ENCODE peak calls at places on chromosomes 1 and 21, in eight cellular contexts. E, K, S, U, M, J, W and Y are unnamed samples.

GRCh38 chr1:244302889-244303609 is 148.7 kb downstream of the ADSS2 start:
- DNase-seq in K (no peak), W (peak), E (peak), M (peak), J (no peak), S (no peak), U (no peak), Y (no peak)

GRCh38 chr1:181660621-181661020 is 177.3 kb downstream of the CACNA1E start:
- DNase-seq in S (no peak), M (no peak), K (no peak), J (no peak), E (no peak), W (no peak), U (no peak), Y (no peak)

GRCh38 chr1:231310391-231310934 is 27.2 kb downstream of the EXOC8 start:
- DNase-seq in S (no peak), J (no peak), W (no peak), K (no peak), M (no peak), E (no peak), U (no peak), Y (no peak)

GRCh38 chr1:119327066-119327435 is 41.5 kb upstream of the HAO2 start:
- DNase-seq in M (peak), E (peak), S (no peak), K (no peak), U (no peak), W (no peak), J (no peak), Y (no peak)

GRCh38 chr1:66445492-66446181 is 88.3 kb upstream of the SGIP1 start:
- DNase-seq in E (peak), J (peak), S (no peak), W (no peak), M (no peak), U (no peak), K (peak), Y (peak)

GRCh38 chr21:33682992-33683627 is 40.8 kb downstream of the ITSN1 start:
- DNase-seq in J (no peak), S (no peak), E (no peak), U (no peak), M (peak), W (peak), K (no peak), Y (no peak)

GRCh38 chr1:222454782-222455181 is 93.1 kb downstream of the HHIPL2 start:
- DNase-seq in M (no peak), K (no peak), S (peak), W (no peak), E (no peak), U (no peak), J (no peak), Y (no peak)

GRCh38 chr1:92367496-92367895 is 68.6 kb downstream of the RPAP2 start:
- DNase-seq in W (no peak), E (no peak), S (no peak), J (no peak), K (no peak), M (no peak), U (no peak), Y (no peak)

GRCh38 chr1:106523448-106523847 is 533.0 kb upstream of the PRMT6 start:
- DNase-seq in K (no peak), U (no peak), S (peak), W (no peak), E (no peak), M (no peak), J (no peak), Y (no peak)

GRCh38 chr21:41611966-41612606 is 104.1 kb upstream of the TMPRSS2 start:
- DNase-seq in M (peak), W (peak), K (peak), E (no peak), U (no peak), J (no peak), S (peak), Y (no peak)

GRCh38 chr1:50266509-50266908 is 156.7 kb downstream of the DMRTA2 start:
- DNase-seq in S (no peak), M (no peak), U (no peak), K (no peak), E (no peak), J (no peak), W (peak), Y (no peak)

GRCh38 chr1:184289825-184290550 is 96.8 kb upstream of the C1orf21 start:
- DNase-seq in U (no peak), M (peak), J (no peak), K (no peak), W (no peak), S (no peak), E (no peak), Y (no peak)

GRCh38 chr1:59952065-59952464 is 25.5 kb upstream of the CYP2J2 start:
- DNase-seq in S (peak), U (no peak), J (no peak), W (no peak), M (no peak), K (no peak), E (no peak), Y (no peak)

GRCh38 chr1:116768416-116768815 is 14.2 kb downstream of the CD2 start:
- DNase-seq in W (no peak), K (no peak), M (no peak), J (no peak), E (no peak), U (no peak), S (no peak), Y (no peak)

GRCh38 chr1:28986296-28986910 is 72.0 kb downstream of the EPB41 start:
- DNase-seq in S (no peak), M (no peak), K (no peak), W (peak), E (no peak), J (no peak), U (no peak), Y (no peak)

GRCh38 chr1:198443374-198444233 is 96.9 kb downstream of the ATP6V1G3 start:
- DNase-seq in M (peak), J (no peak), K (no peak), S (no peak), U (no peak), E (no peak), W (peak), Y (no peak)

GRCh38 chr1:245735831-245736530 is 581.2 kb downstream of the KIF26B start:
- DNase-seq in M (peak), K (no peak), W (peak), U (no peak), J (no peak), S (no peak), E (no peak), Y (no peak)

GRCh38 chr1:29550119-29550841 is 314.0 kb downstream of the PTPRU start:
- DNase-seq in M (peak), S (no peak), E (no peak), W (no peak), J (no peak), K (no peak), U (no peak), Y (no peak)

GRCh38 chr1:187847531-187847930 is 1018.8 kb downstream of the PLA2G4A start:
- DNase-seq in M (no peak), J (no peak), K (no peak), W (no peak), S (no peak), U (no peak), E (no peak), Y (no peak)

GRCh38 chr1:86231076-86231475 is 74.5 kb upstream of the COL24A1 start:
- DNase-seq in M (no peak), K (no peak), S (no peak), J (no peak), U (no peak), W (no peak), E (no peak), Y (no peak)

GRCh38 chr1:178311164-178311563 is 185.6 kb downstream of the CLEC20A start:
- DNase-seq in K (no peak), S (no peak), U (no peak), W (peak), M (peak), E (no peak), J (no peak), Y (no peak)

GRCh38 chr21:44370771-44371410 is 17.5 kb downstream of the TRPM2 start:
- DNase-seq in S (no peak), K (no peak), J (no peak), E (no peak), M (no peak), W (no peak), U (no peak), Y (no peak)

GRCh38 chr1:163275222-163275621 is 46.5 kb upstream of the NUF2 start:
- DNase-seq in M (peak), K (no peak), W (peak), S (no peak), J (no peak), E (no peak), U (no peak), Y (no peak)

GRCh38 chr1:216815239-216815955 is 92.2 kb upstream of the ESRRG start:
- DNase-seq in U (no peak), K (no peak), E (no peak), M (no peak), J (no peak), S (peak), W (peak), Y (no peak)

GRCh38 chr21:41678016-41678935 is 88.6 kb downstream of the RIPK4 start:
- DNase-seq in U (no peak), J (no peak), S (peak), W (no peak), K (no peak), E (peak), M (peak), Y (no peak)

GRCh38 chr1:15189692-15190321 is 36.3 kb downstream of the TMEM51 start:
- DNase-seq in K (no peak), S (no peak), U (no peak), E (no peak), W (no peak), J (no peak), M (no peak), Y (no peak)

GRCh38 chr1:59007429-59007819 is 223.6 kb upstream of the JUN start:
- DNase-seq in K (no peak), M (no peak), W (no peak), E (no peak), J (no peak), U (no peak), S (no peak), Y (no peak)

GRCh38 chr1:117171900-117172501 is 38.7 kb downstream of the VTCN1 start:
- DNase-seq in K (no peak), M (peak), W (peak), S (no peak), E (peak), J (no peak), U (no peak), Y (no peak)

GRCh38 chr1:27618341-27619067 is 14.6 kb upstream of the AHDC1 start:
- DNase-seq in E (no peak), K (peak), M (no peak), U (no peak), J (peak), S (no peak), W (no peak), Y (peak)

GRCh38 chr1:2385606-2386280 is 5.6 kb downstream of the MORN1 start:
- DNase-seq in W (no peak), U (no peak), K (no peak), E (no peak), S (no peak), M (no peak), J (no peak), Y (no peak)

GRCh38 chr1:3068400-3069361 is at the start of gene PRDM16:
- DNase-seq in U (no peak), J (no peak), W (peak), K (peak), M (peak), E (peak), S (no peak), Y (peak)

GRCh38 chr1:187985145-187985896 is 1156.6 kb downstream of the PLA2G4A start:
- DNase-seq in S (no peak), E (no peak), J (no peak), W (no peak), M (no peak), U (no peak), K (no peak), Y (no peak)

GRCh38 chr1:227797612-227798011 is 17.9 kb upstream of the PRSS38 start:
- DNase-seq in E (no peak), W (no peak), K (no peak), J (no peak), M (no peak), S (no peak), U (no peak), Y (no peak)

GRCh38 chr1:26350701-26351590 is 3.0 kb downstream of the CRYBG2 start:
- DNase-seq in M (peak), K (no peak), J (no peak), E (peak), W (peak), S (no peak), U (no peak), Y (no peak)

GRCh38 chr1:201259476-201260235 is 23.6 kb upstream of the PKP1 start:
- DNase-seq in W (no peak), S (peak), J (no peak), E (no peak), U (no peak), M (peak), K (no peak), Y (no peak)